ENCODE peak calls at places on chromosomes 13 and 19, in six cellular contexts. One of them, this sample, is unnamed.

GRCh38 chr13:98810746-98811145 is 58.3 kb upstream of the SLC15A1 start:
- DNase-seq in COR-L47: no peak
- DNase-seq in breast epithelium: no peak
- DNase-seq in left cardiac atrium: no peak
- DNase-seq in AG10803: no peak
- DNase-seq in G401: no peak
- DNase-seq in this sample: no peak

GRCh38 chr13:50310734-50311133 is 295.5 kb downstream of the KCNRG start:
- DNase-seq in COR-L47: no peak
- DNase-seq in breast epithelium: no peak
- DNase-seq in left cardiac atrium: no peak
- DNase-seq in AG10803: no peak
- DNase-seq in G401: no peak
- DNase-seq in this sample: no peak

GRCh38 chr13:107866666-107867623 is 348.4 kb downstream of the LIG4 start:
- DNase-seq in COR-L47: peak
- DNase-seq in breast epithelium: no peak
- DNase-seq in left cardiac atrium: peak
- DNase-seq in AG10803: peak
- DNase-seq in G401: peak
- DNase-seq in this sample: peak

GRCh38 chr19:6423499-6424189 is 967 bp downstream of the KHSRP start:
- DNase-seq in COR-L47: no peak
- DNase-seq in breast epithelium: no peak
- DNase-seq in left cardiac atrium: peak
- DNase-seq in AG10803: peak
- DNase-seq in G401: peak
- DNase-seq in this sample: no peak

GRCh38 chr13:46831588-46832194 is 34.7 kb upstream of the ESD start:
- DNase-seq in COR-L47: peak
- DNase-seq in breast epithelium: no peak
- DNase-seq in left cardiac atrium: no peak
- DNase-seq in AG10803: peak
- DNase-seq in G401: peak
- DNase-seq in this sample: peak

GRCh38 chr13:112705286-112705685 is 15.4 kb downstream of the ATP11A start:
- DNase-seq in COR-L47: no peak
- DNase-seq in breast epithelium: no peak
- DNase-seq in left cardiac atrium: no peak
- DNase-seq in AG10803: no peak
- DNase-seq in G401: no peak
- DNase-seq in this sample: no peak

GRCh38 chr13:31538067-31539042 is 201.0 kb upstream of the RXFP2 start:
- DNase-seq in COR-L47: peak
- DNase-seq in breast epithelium: no peak
- DNase-seq in left cardiac atrium: no peak
- DNase-seq in AG10803: peak
- DNase-seq in G401: no peak
- DNase-seq in this sample: peak

GRCh38 chr13:111187879-111188643 is 73.0 kb downstream of the ARHGEF7 start:
- DNase-seq in COR-L47: no peak
- DNase-seq in breast epithelium: no peak
- DNase-seq in left cardiac atrium: no peak
- DNase-seq in AG10803: no peak
- DNase-seq in G401: peak
- DNase-seq in this sample: no peak

GRCh38 chr19:17348700-17349099 is 11.3 kb downstream of the GTPBP3 start:
- DNase-seq in COR-L47: peak
- DNase-seq in breast epithelium: no peak
- DNase-seq in left cardiac atrium: peak
- DNase-seq in AG10803: peak
- DNase-seq in G401: no peak
- DNase-seq in this sample: peak

GRCh38 chr13:113545455-113545930 is 39.1 kb upstream of the TFDP1 start:
- DNase-seq in COR-L47: peak
- DNase-seq in breast epithelium: peak
- DNase-seq in left cardiac atrium: no peak
- DNase-seq in AG10803: peak
- DNase-seq in G401: no peak
- DNase-seq in this sample: no peak

GRCh38 chr19:39133431-39134270 is 8.1 kb downstream of the PAK4 start:
- DNase-seq in COR-L47: no peak
- DNase-seq in breast epithelium: peak
- DNase-seq in left cardiac atrium: no peak
- DNase-seq in AG10803: no peak
- DNase-seq in G401: no peak
- DNase-seq in this sample: no peak